ENCODE peak calls at places on chromosomes 7 and 10, in eight cellular contexts. N is kidney epithelial cell, P is astrocyte, V is PC-3, U is adrenal gland, X is upper lobe of right lung, G is SK-N-SH, O is IMR-90. Q is an unnamed sample.

GRCh38 chr10:60869916-60870728 is 73.9 kb downstream of the RHOBTB1 start:
- DNase-seq in N (no peak), P (no peak), V (peak; percentile 42), U (no peak), X (no peak), G (no peak), O (no peak), Q (no peak)

GRCh38 chr7:923108-924041 is 31.1 kb downstream of the ADAP1 start:
- DNase-seq in N (no peak), P (peak; percentile 31), V (peak; percentile 79), U (peak; percentile 80), X (peak; percentile 76), G (no peak), O (peak; percentile 47), Q (no peak)

GRCh38 chr7:47783456-47784240 is 164.6 kb downstream of the PKD1L1 start:
- DNase-seq in N (peak; percentile 92), P (peak; percentile 99), V (peak; percentile 93), U (peak; percentile 82), X (no peak), G (no peak), O (peak; percentile 98), Q (peak; percentile 96)

GRCh38 chr10:95278061-95278988 is 12.5 kb downstream of the PDLIM1 start:
- DNase-seq in N (no peak), P (peak; percentile 46), V (no peak), U (no peak), X (no peak), G (no peak), O (peak; percentile 73), Q (no peak)

GRCh38 chr10:124996854-124997215 is 54.9 kb downstream of the ZRANB1 start:
- DNase-seq in N (no peak), P (no peak), V (no peak), U (no peak), X (no peak), G (no peak), O (no peak), Q (no peak)

GRCh38 chr10:61115874-61116273 is 171.9 kb upstream of the RHOBTB1 start:
- DNase-seq in N (no peak), P (no peak), V (no peak), U (no peak), X (no peak), G (no peak), O (no peak), Q (no peak)

GRCh38 chr7:130417215-130417614 is 23.6 kb downstream of the CEP41 start:
- DNase-seq in N (no peak), P (no peak), V (no peak), U (no peak), X (no peak), G (no peak), O (no peak), Q (no peak)

GRCh38 chr10:126049741-126050140 is 153.4 kb downstream of the FANK1 start:
- DNase-seq in N (no peak), P (peak; percentile 85), V (peak; percentile 32), U (peak; percentile 72), X (peak; percentile 78), G (peak; percentile 56), O (peak; percentile 86), Q (peak; percentile 63)

GRCh38 chr10:6229746-6230145 is 27.0 kb downstream of the PFKFB3 start:
- DNase-seq in N (no peak), P (no peak), V (no peak), U (no peak), X (no peak), G (peak; percentile 14), O (no peak), Q (no peak)

GRCh38 chr10:48462482-48463020 is 142.3 kb downstream of the ARHGAP22 start:
- DNase-seq in N (no peak), P (no peak), V (no peak), U (peak; percentile 29), X (peak; percentile 44), G (no peak), O (no peak), Q (no peak)

GRCh38 chr7:150959739-150960734 is 18.1 kb downstream of the KCNH2 start:
- DNase-seq in N (no peak), P (no peak), V (no peak), U (no peak), X (no peak), G (no peak), O (no peak), Q (no peak)

GRCh38 chr7:4823442-4824119 is 38.2 kb downstream of the PAPOLB start:
- DNase-seq in N (no peak), P (no peak), V (no peak), U (no peak), X (no peak), G (peak; percentile 22), O (no peak), Q (no peak)

GRCh38 chr10:15046626-15047025 is 2.9 kb downstream of the OLAH start:
- DNase-seq in N (no peak), P (peak; percentile 23), V (peak; percentile 30), U (peak; percentile 56), X (no peak), G (no peak), O (peak; percentile 33), Q (peak; percentile 61)

GRCh38 chr7:44288811-44289340 is 36.5 kb downstream of the CAMK2B start:
- DNase-seq in N (no peak), P (no peak), V (no peak), U (peak; percentile 50), X (peak; percentile 48), G (peak; percentile 32), O (no peak), Q (no peak)

GRCh38 chr10:62613429-62613828 is 191.1 kb upstream of the ADO start:
- DNase-seq in N (no peak), P (peak; percentile 65), V (peak; percentile 84), U (no peak), X (no peak), G (no peak), O (peak; percentile 79), Q (no peak)

GRCh38 chr10:74887614-74888284 is 61.3 kb downstream of the KAT6B start:
- DNase-seq in N (no peak), P (no peak), V (no peak), U (no peak), X (no peak), G (no peak), O (no peak), Q (no peak)

GRCh38 chr10:49212783-49213182 is 24.6 kb upstream of the TMEM273 start:
- DNase-seq in N (no peak), P (no peak), V (no peak), U (no peak), X (no peak), G (no peak), O (no peak), Q (no peak)

GRCh38 chr10:90650858-90651257 is 207.0 kb downstream of the HTR7 start:
- DNase-seq in N (no peak), P (no peak), V (no peak), U (no peak), X (no peak), G (no peak), O (no peak), Q (no peak)

GRCh38 chr7:123204206-123204835 is 4.6 kb upstream of the SLC13A1 start:
- DNase-seq in N (no peak), P (no peak), V (no peak), U (no peak), X (no peak), G (no peak), O (no peak), Q (no peak)

DNA sequence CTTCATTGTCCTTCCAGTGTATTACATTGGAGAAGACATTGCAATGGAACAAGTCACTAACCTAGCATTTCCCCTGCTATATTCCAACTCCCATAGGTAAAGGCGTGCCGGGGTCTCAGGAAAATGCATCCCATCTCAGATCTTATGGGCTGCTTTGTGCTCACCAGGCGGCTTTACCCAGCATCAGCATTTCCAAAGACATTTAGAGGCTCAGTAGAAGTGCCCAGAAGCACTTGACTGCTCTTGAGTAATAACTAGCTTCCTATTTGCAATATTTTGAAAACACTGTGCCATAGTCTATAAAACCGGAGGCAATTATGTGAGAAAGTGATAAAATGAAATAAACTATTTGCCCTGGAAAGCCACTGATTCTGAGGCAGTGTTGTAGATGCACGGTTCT is 415.0 kb upstream of the NPVF start:
- DNase-seq in N (no peak), P (no peak), V (no peak), U (no peak), X (no peak), G (no peak), O (no peak), Q (no peak)
- H3K36me3 ChIP-seq in N (no peaks in the 10 kb centered on the region), P (no peaks in the 10 kb centered on the region), V (no peaks in the 10 kb centered on the region), U (no peaks in the 10 kb centered on the region), X (no peaks in the 10 kb centered on the region), G (no peaks in the 10 kb centered on the region), O (no peaks in the 10 kb centered on the region), Q (no peaks in the 10 kb centered on the region)

GRCh38 chr10:4215963-4216575 is 431.1 kb upstream of the KLF6 start:
- DNase-seq in N (no peak), P (no peak), V (no peak), U (no peak), X (no peak), G (no peak), O (no peak), Q (no peak)

GRCh38 chr10:4214912-4215311 is 429.9 kb upstream of the KLF6 start:
- DNase-seq in N (no peak), P (no peak), V (no peak), U (no peak), X (no peak), G (no peak), O (no peak), Q (no peak)

GRCh38 chr10:4217653-4218052 is 432.6 kb upstream of the KLF6 start:
- DNase-seq in N (no peak), P (no peak), V (no peak), U (no peak), X (no peak), G (no peak), O (no peak), Q (no peak)

GRCh38 chr10:4215485-4215884 is 430.5 kb upstream of the KLF6 start:
- DNase-seq in N (no peak), P (no peak), V (no peak), U (no peak), X (no peak), G (no peak), O (no peak), Q (no peak)

GRCh38 chr10:4217187-4217586 is 432.2 kb upstream of the KLF6 start:
- DNase-seq in N (no peak), P (no peak), V (no peak), U (no peak), X (no peak), G (no peak), O (no peak), Q (no peak)
- H3K4me3 ChIP-seq in N (no peak overlapping the region), P (no peak overlapping the region), V (no peak overlapping the region), U (no peak overlapping the region), X (no peak overlapping the region), G (no peak overlapping the region), O (no peak overlapping the region), Q (no peak overlapping the region)

GRCh38 chr10:101617102-101617823 is 29.1 kb downstream of the DPCD start:
- DNase-seq in N (no peak), P (no peak), V (no peak), U (no peak), X (no peak), G (peak; percentile 52), O (no peak), Q (no peak)
- TF ChIP-seq CTCF in N (no peak), P (no peak), V (peak; percentile 13), U (no peak), X (no peak), G (no peak), O (no peak), Q (no peak)

DNA sequence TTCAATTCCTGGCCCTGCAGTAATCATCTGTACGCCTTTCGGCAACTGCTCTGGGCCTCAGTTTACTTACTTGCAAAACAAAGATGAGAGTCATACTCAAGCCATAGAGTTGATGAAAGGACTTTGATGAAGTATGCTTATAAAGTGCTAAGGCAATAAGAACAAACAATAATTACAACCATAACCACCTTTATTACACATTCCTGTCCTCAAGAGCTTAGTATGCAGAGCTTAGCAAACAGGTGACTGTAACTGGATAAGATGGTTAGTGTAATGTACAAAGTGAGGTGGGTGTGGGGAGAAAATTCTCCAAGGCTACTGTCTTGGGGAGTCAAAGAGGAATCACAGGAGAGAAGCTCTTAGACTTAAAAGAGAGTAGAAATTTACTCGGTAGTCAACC is 116.9 kb upstream of the AFAP1L2 start:
- DNase-seq in N (no peak), P (no peak), V (no peak), U (no peak), X (no peak), G (no peak), O (no peak), Q (no peak)
- H3K36me3 ChIP-seq in N (no peaks in the 10 kb centered on the region), P (no peaks in the 10 kb centered on the region), V (no peaks in the 10 kb centered on the region), U (no peaks in the 10 kb centered on the region), X (no peaks in the 10 kb centered on the region), G (no peaks in the 10 kb centered on the region), O (no peaks in the 10 kb centered on the region), Q (no peaks in the 10 kb centered on the region)

Q was measured in BJ.